ENCODE peak calls at places on chromosomes 1 and 21, in six cellular contexts. S is fibroblast of lung, Y is pancreas, K is lower lobe of right lung, W is left ventricle myocardium inferior, F is MM.1S. T is an unnamed sample. For H3K4me1, the result is how much of the 10 kb centered on the place peaks cover.

GRCh38 chr21:42430570-42430969 is 26.9 kb downstream of the UBASH3A start:
- DNase-seq in S (no peak), Y (no peak), K (no peak), W (no peak), F (no peak), T (no peak)

GRCh38 chr1:219533280-219533679 is 79.6 kb downstream of the ZC3H11B start:
- DNase-seq in S (peak), Y (no peak), K (no peak), W (no peak), F (no peak), T (no peak)

GRCh38 chr1:203328714-203329122 is 22.2 kb downstream of the FMOD start:
- DNase-seq in S (peak), Y (peak), K (no peak), W (no peak), F (no peak), T (no peak)

GRCh38 chr1:27719286-27720251 is 6.2 kb upstream of the FAM76A start:
- DNase-seq in S (no peak), Y (no peak), K (no peak), W (no peak), F (peak), T (no peak)

GRCh38 chr1:195071461-195071860 is 1536.8 kb downstream of the KCNT2 start:
- DNase-seq in S (no peak), Y (no peak), K (no peak), W (no peak), F (peak), T (no peak)

GRCh38 chr1:95084317-95085176 is 11.8 kb upstream of the ALG14 start:
- DNase-seq in S (peak), Y (no peak), K (no peak), W (no peak), F (no peak), T (no peak)

GRCh38 chr1:10514490-10515235 is 39.9 kb downstream of the PEX14 start:
- DNase-seq in S (peak), Y (no peak), K (no peak), W (no peak), F (no peak), T (no peak)

GRCh38 chr1:27635410-27636142 is 591 bp upstream of the FGR start:
- DNase-seq in S (no peak), Y (no peak), K (no peak), W (no peak), F (no peak), T (no peak)

GRCh38 chr1:172599912-172600311 is 59.0 kb upstream of the FASLG start:
- DNase-seq in S (no peak), Y (no peak), K (no peak), W (no peak), F (no peak), T (no peak)

GRCh38 chr1:227392984-227393764 is 74.9 kb upstream of the CDC42BPA start:
- DNase-seq in S (no peak), Y (no peak), K (no peak), W (no peak), F (no peak), T (no peak)

GRCh38 chr21:46142581-46143473 is 12.6 kb downstream of the FTCD start:
- DNase-seq in S (no peak), Y (no peak), K (no peak), W (no peak), F (no peak), T (no peak)

GRCh38 chr1:219189942-219190341 is 16.3 kb downstream of the LYPLAL1 start:
- DNase-seq in S (no peak), Y (no peak), K (no peak), W (no peak), F (no peak), T (no peak)

GRCh38 chr1:222814536-222815366 is at the start of gene DISP1:
- DNase-seq in S (peak), Y (peak), K (peak), W (peak), F (peak), T (peak)

GRCh38 chr1:222811671-222812070 is 3.2 kb upstream of the DISP1 start:
- DNase-seq in S (no peak), Y (no peak), K (no peak), W (no peak), F (no peak), T (no peak)

GRCh38 chr1:222817529-222817928 is 2.7 kb downstream of the DISP1 start:
- DNase-seq in S (peak), Y (no peak), K (no peak), W (no peak), F (no peak), T (no peak)

GRCh38 chr1:222815367-222815765 is 527 bp downstream of the DISP1 start:
- DNase-seq in S (peak), Y (no peak), K (no peak), W (no peak), F (no peak), T (peak)

GRCh38 chr1:222813866-222814535 is 838 bp upstream of the DISP1 start:
- DNase-seq in S (peak), Y (no peak), K (no peak), W (no peak), F (no peak), T (no peak)
- TF ChIP-seq CTCF in S (peak), Y (no peak), K (no peak), W (no peak), F (no peak), T (no peak)

GRCh38 chr1:26544156-26544555 is 14.6 kb downstream of the RPS6KA1 start:
- DNase-seq in S (no peak), Y (no peak), K (no peak), W (no peak), F (no peak), T (no peak)
- H3K4me1 ChIP-seq in S (under half), Y (under half), K (half or more), W (under half), F (half or more), T (under half)

GRCh38 chr1:215682232-215682631 is 115.1 kb downstream of the KCTD3 start:
- DNase-seq in S (no peak), Y (no peak), K (no peak), W (no peak), F (peak), T (no peak)
- TF ChIP-seq CTCF in S (peak), Y (no peak), K (no peak), W (no peak), F (peak), T (no peak)

GRCh38 chr1:17735791-17736190 is 19.3 kb upstream of the ACTL8 start:
- DNase-seq in S (no peak), Y (no peak), K (no peak), W (no peak), F (no peak), T (no peak)
- H3K4me1 ChIP-seq in S (under half), Y (under half), K (under half), W (under half), F (under half), T (under half)

DNA sequence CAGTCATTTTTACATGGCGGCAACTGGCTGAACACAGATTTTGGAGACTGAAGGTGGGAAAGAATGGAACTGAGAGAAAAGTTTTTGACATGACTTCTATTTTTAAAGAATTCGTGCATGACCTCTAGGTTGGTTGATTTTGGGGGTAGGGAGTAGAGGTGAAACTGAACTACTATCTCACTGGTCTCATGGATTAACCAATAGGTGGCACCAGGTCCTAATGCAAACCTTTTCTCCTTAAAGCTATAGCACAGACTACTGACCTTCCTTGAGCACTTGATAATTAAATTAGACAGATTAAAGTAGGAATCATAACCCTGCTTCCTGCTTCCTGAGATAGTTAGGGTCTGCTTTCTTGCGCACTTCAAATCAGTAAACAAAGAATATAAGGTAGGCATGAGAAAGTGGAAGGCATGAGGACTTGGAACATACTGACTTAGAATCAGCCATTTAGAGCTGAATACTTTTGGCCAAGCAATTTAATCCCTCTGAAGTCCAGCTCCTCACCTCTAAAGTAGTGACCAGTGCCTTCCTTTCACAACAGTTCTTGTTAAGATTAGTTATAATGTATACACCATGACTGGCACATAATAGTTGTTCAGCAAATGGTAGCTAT is 206.0 kb downstream of the CENPF start:
- DNase-seq in S (peak), Y (no peak), K (no peak), W (no peak), F (no peak), T (no peak)
- TF ChIP-seq CTCF in S (peak), Y (no peak), K (no peak), W (peak), F (peak), T (no peak)

GRCh38 chr21:41428311-41428710 is 2.3 kb downstream of the MX1 start:
- DNase-seq in S (no peak), Y (no peak), K (no peak), W (no peak), F (no peak), T (peak)

GRCh38 chr21:41428847-41429246 is 2.8 kb downstream of the MX1 start:
- DNase-seq in S (no peak), Y (no peak), K (no peak), W (no peak), F (no peak), T (peak)

GRCh38 chr21:41431788-41432548 is 5.9 kb downstream of the MX1 start:
- DNase-seq in S (no peak), Y (no peak), K (no peak), W (no peak), F (no peak), T (no peak)

GRCh38 chr21:41429305-41429704 is 3.3 kb downstream of the MX1 start:
- DNase-seq in S (no peak), Y (no peak), K (no peak), W (no peak), F (no peak), T (peak)

DNA sequence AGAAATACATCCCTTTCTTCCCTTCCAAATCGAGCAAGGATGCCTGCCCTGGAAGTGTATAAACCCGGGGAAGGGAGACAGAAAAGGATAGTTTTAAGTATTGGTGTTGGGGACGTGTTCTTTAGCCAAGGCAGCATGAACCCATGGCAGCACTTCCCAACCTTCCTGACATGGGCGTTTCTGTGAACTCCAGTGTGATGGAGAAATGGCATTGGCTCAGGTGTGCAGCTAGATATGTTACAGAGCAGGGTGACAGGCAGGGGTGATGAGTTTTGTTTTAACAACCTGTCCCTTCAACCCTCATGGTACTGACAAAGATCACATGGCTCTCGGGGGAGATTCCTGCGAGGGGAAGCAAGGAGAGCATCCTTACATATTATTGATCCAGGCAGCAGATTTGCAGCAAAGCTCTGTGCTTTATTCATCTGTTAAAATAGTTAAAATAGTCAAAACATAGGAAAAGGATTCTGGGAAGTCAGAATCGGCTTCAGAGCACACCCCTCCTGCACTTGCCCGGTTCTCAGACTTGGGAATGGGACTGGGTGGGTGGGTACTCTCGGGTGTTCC is 4.0 kb downstream of the MX1 start:
- DNase-seq in S (no peak), Y (no peak), K (no peak), W (no peak), F (no peak), T (peak)
- H3K4me1 ChIP-seq in S (under half), Y (under half), K (under half), W (under half), F (under half), T (under half)

DNA sequence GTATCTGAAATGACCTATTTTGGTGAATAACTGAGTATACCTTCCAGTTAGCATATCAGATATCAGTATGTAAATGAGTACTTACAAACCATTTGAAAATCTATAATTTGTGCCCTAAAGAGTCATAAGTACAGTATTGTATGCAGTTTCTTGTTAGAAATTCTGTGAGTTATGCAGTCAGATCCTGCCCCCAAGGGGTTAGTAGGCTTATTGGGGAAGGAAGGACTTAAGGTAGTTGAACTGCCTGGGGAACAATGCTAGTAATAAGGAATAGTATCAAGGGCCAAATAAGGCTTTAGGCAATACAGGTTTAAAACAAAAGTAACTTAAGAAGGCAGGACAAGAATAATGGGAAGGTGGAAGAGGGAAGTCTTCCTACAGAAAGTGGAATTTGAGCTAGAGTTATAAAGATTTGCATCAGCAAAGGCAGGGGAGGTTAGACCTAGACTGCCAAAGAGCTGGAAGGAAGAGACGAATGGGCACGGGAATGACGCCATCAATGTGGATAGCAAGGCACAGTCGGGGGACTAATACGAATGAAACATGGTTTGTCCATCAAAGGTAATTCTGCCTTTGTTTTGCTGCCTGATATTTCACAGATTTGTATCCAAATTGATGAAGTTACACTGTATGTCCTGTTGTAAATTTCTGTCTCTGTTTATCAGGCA is 182.9 kb upstream of the DPYD start:
- DNase-seq in S (no peak), Y (no peak), K (no peak), W (no peak), F (no peak), T (no peak)
- TF ChIP-seq CTCF in S (peak), Y (no peak), K (no peak), W (no peak), F (no peak), T (no peak)